ENCODE peak calls at places on chromosomes 12 and 14, in four cellular contexts. L is omental fat pad, H is HEK293T, J is bronchial epithelial cell. B is an unnamed sample.

GRCh38 chr12:116450406-116450910 is 108.7 kb upstream of the MAP1LC3B2 start:
- DNase-seq in L (no peak), J (peak; percentile 80), H (no peak), B (no peak)

GRCh38 chr14:24362241-24362960 is 5.6 kb upstream of the NFATC4 start:
- DNase-seq in J (no peak), H (no peak), L (no peak), B (no peak)

GRCh38 chr12:96060041-96060440 is 24.7 kb upstream of the LTA4H start:
- DNase-seq in J (no peak), H (no peak), L (no peak), B (no peak)

GRCh38 chr14:65303185-65303901 is 109.2 kb upstream of the FUT8 start:
- DNase-seq in L (no peak), H (no peak), J (peak; percentile 67), B (no peak)

GRCh38 chr14:77314043-77314442 is 6.6 kb downstream of the POMT2 start:
- DNase-seq in H (no peak), L (no peak), J (peak; percentile 99), B (no peak)

GRCh38 chr14:45946251-45946650 is 693.2 kb upstream of the MIS18BP1 start:
- DNase-seq in H (no peak), J (no peak), L (no peak), B (no peak)

GRCh38 chr12:2845280-2845679 is 10.4 kb upstream of the NRIP2 start:
- DNase-seq in H (no peak), J (no peak), L (no peak), B (peak; percentile 50)

GRCh38 chr14:58297412-58297761 is 968 bp upstream of the ARID4A start:
- DNase-seq in H (no peak), J (peak; percentile 50), L (no peak), B (no peak)

GRCh38 chr12:111024205-111024794 is 103.9 kb upstream of the MYL2 start:
- DNase-seq in J (peak; percentile 52), L (peak; percentile 24), H (peak; percentile 81), B (peak; percentile 42)

GRCh38 chr12:49098035-49098451 is 3.4 kb upstream of the DHH start:
- DNase-seq in J (peak; percentile 31), H (peak; percentile 78), L (no peak), B (no peak)

GRCh38 chr12:110813756-110814155 is 33.0 kb upstream of the CCDC63 start:
- DNase-seq in L (no peak), J (no peak), H (no peak), B (no peak)

GRCh38 chr14:48614003-48614402 is 938.6 kb upstream of the MDGA2 start:
- DNase-seq in L (no peak), H (no peak), J (no peak), B (no peak)

GRCh38 chr14:55938249-55938791 is 179.9 kb upstream of the PELI2 start:
- DNase-seq in J (peak; percentile 92), H (no peak), L (no peak), B (peak; percentile 51)